ENCODE peak calls at places on chromosome 12, in six cellular contexts. One of them, this sample, is unnamed.

GRCh38 chr12:29104495-29104894 is 44.6 kb upstream of the FAR2 start:
- DNase-seq in heart right ventricle: no peak
- DNase-seq in sigmoid colon: no peak
- DNase-seq in fibroblast of mammary gland: no peak
- DNase-seq in HFF-Myc: no peak
- DNase-seq in progenitor cell of endocrine pancreas: no peak
- DNase-seq in this sample: no peak

GRCh38 chr12:124150176-124150575 is 144.7 kb upstream of the RFLNA start:
- DNase-seq in sigmoid colon: no peak
- DNase-seq in fibroblast of mammary gland: no peak
- DNase-seq in heart right ventricle: no peak
- DNase-seq in progenitor cell of endocrine pancreas: no peak
- DNase-seq in HFF-Myc: no peak
- DNase-seq in this sample: no peak

GRCh38 chr12:124388679-124389536 is 94.0 kb downstream of the RFLNA start:
- DNase-seq in fibroblast of mammary gland: peak
- DNase-seq in sigmoid colon: peak
- DNase-seq in heart right ventricle: peak
- DNase-seq in HFF-Myc: no peak
- DNase-seq in progenitor cell of endocrine pancreas: peak
- DNase-seq in this sample: peak

GRCh38 chr12:82818276-82819035 is 131.8 kb downstream of the TMTC2 start:
- DNase-seq in sigmoid colon: no peak
- DNase-seq in progenitor cell of endocrine pancreas: no peak
- DNase-seq in heart right ventricle: no peak
- DNase-seq in HFF-Myc: no peak
- DNase-seq in fibroblast of mammary gland: peak
- DNase-seq in this sample: no peak

GRCh38 chr12:106498056-106498455 is 84.7 kb upstream of the RFX4 start:
- DNase-seq in sigmoid colon: no peak
- DNase-seq in progenitor cell of endocrine pancreas: no peak
- DNase-seq in heart right ventricle: peak
- DNase-seq in fibroblast of mammary gland: no peak
- DNase-seq in HFF-Myc: no peak
- DNase-seq in this sample: peak

GRCh38 chr12:5478081-5478706 is 46.3 kb downstream of the NTF3 start:
- DNase-seq in fibroblast of mammary gland: no peak
- DNase-seq in sigmoid colon: no peak
- DNase-seq in heart right ventricle: no peak
- DNase-seq in HFF-Myc: no peak
- DNase-seq in progenitor cell of endocrine pancreas: no peak
- DNase-seq in this sample: no peak

GRCh38 chr12:25866586-25867378 is 91.7 kb upstream of the RASSF8 start:
- DNase-seq in sigmoid colon: no peak
- DNase-seq in heart right ventricle: no peak
- DNase-seq in fibroblast of mammary gland: no peak
- DNase-seq in HFF-Myc: no peak
- DNase-seq in progenitor cell of endocrine pancreas: no peak
- DNase-seq in this sample: no peak

GRCh38 chr12:123058980-123059379 is 78.5 kb downstream of the ARL6IP4 start:
- DNase-seq in progenitor cell of endocrine pancreas: no peak
- DNase-seq in sigmoid colon: no peak
- DNase-seq in fibroblast of mammary gland: peak
- DNase-seq in heart right ventricle: no peak
- DNase-seq in HFF-Myc: peak
- DNase-seq in this sample: no peak

GRCh38 chr12:11812558-11813421 is 163.3 kb downstream of the ETV6 start:
- DNase-seq in HFF-Myc: no peak
- DNase-seq in progenitor cell of endocrine pancreas: peak
- DNase-seq in heart right ventricle: peak
- DNase-seq in sigmoid colon: no peak
- DNase-seq in fibroblast of mammary gland: no peak
- DNase-seq in this sample: peak

GRCh38 chr12:121579190-121579791 is 1.5 kb downstream of the KDM2B start:
- DNase-seq in HFF-Myc: no peak
- DNase-seq in progenitor cell of endocrine pancreas: peak
- DNase-seq in heart right ventricle: peak
- DNase-seq in fibroblast of mammary gland: no peak
- DNase-seq in sigmoid colon: peak
- DNase-seq in this sample: peak

GRCh38 chr12:14514154-14514842 is 53.4 kb downstream of the PLBD1 start:
- DNase-seq in HFF-Myc: peak
- DNase-seq in fibroblast of mammary gland: peak
- DNase-seq in progenitor cell of endocrine pancreas: peak
- DNase-seq in heart right ventricle: no peak
- DNase-seq in sigmoid colon: no peak
- DNase-seq in this sample: no peak

GRCh38 chr12:110704750-110705149 is 15.8 kb upstream of the HVCN1 start:
- DNase-seq in HFF-Myc: no peak
- DNase-seq in fibroblast of mammary gland: no peak
- DNase-seq in progenitor cell of endocrine pancreas: peak
- DNase-seq in heart right ventricle: no peak
- DNase-seq in sigmoid colon: no peak
- DNase-seq in this sample: no peak

GRCh38 chr12:54357802-54358619 is 6.3 kb downstream of the GPR84 start:
- DNase-seq in fibroblast of mammary gland: peak
- DNase-seq in HFF-Myc: no peak
- DNase-seq in progenitor cell of endocrine pancreas: no peak
- DNase-seq in sigmoid colon: no peak
- DNase-seq in heart right ventricle: no peak
- DNase-seq in this sample: no peak

GRCh38 chr12:25151476-25151875 is 43.5 kb downstream of the DNAI7 start:
- DNase-seq in progenitor cell of endocrine pancreas: no peak
- DNase-seq in HFF-Myc: peak
- DNase-seq in sigmoid colon: peak
- DNase-seq in fibroblast of mammary gland: peak
- DNase-seq in heart right ventricle: no peak
- DNase-seq in this sample: peak

GRCh38 chr12:9870311-9870866 is 1.2 kb upstream of the CLEC2B start:
- DNase-seq in sigmoid colon: no peak
- DNase-seq in fibroblast of mammary gland: peak
- DNase-seq in heart right ventricle: no peak
- DNase-seq in HFF-Myc: no peak
- DNase-seq in progenitor cell of endocrine pancreas: no peak
- DNase-seq in this sample: no peak

GRCh38 chr12:106455100-106455499 is 97.6 kb downstream of the POLR3B start:
- DNase-seq in fibroblast of mammary gland: no peak
- DNase-seq in heart right ventricle: no peak
- DNase-seq in progenitor cell of endocrine pancreas: no peak
- DNase-seq in sigmoid colon: no peak
- DNase-seq in HFF-Myc: no peak
- DNase-seq in this sample: no peak

GRCh38 chr12:78260976-78261375 is 430.3 kb downstream of the NAV3 start:
- DNase-seq in heart right ventricle: no peak
- DNase-seq in HFF-Myc: no peak
- DNase-seq in progenitor cell of endocrine pancreas: no peak
- DNase-seq in sigmoid colon: no peak
- DNase-seq in fibroblast of mammary gland: no peak
- DNase-seq in this sample: no peak

GRCh38 chr12:91432079-91432478 is 249.5 kb upstream of the DCN start:
- DNase-seq in progenitor cell of endocrine pancreas: no peak
- DNase-seq in heart right ventricle: no peak
- DNase-seq in HFF-Myc: no peak
- DNase-seq in sigmoid colon: no peak
- DNase-seq in fibroblast of mammary gland: peak
- DNase-seq in this sample: no peak

GRCh38 chr12:81591256-81591655 is 167.9 kb downstream of the PPFIA2 start:
- DNase-seq in heart right ventricle: no peak
- DNase-seq in fibroblast of mammary gland: no peak
- DNase-seq in sigmoid colon: no peak
- DNase-seq in progenitor cell of endocrine pancreas: no peak
- DNase-seq in HFF-Myc: no peak
- DNase-seq in this sample: no peak

GRCh38 chr12:54371328-54372112 is 7.2 kb upstream of the GPR84 start:
- DNase-seq in heart right ventricle: peak
- DNase-seq in fibroblast of mammary gland: no peak
- DNase-seq in progenitor cell of endocrine pancreas: no peak
- DNase-seq in HFF-Myc: no peak
- DNase-seq in sigmoid colon: peak
- DNase-seq in this sample: no peak

GRCh38 chr12:66647034-66647691 is 31.7 kb downstream of the GRIP1 start:
- DNase-seq in HFF-Myc: peak
- DNase-seq in progenitor cell of endocrine pancreas: no peak
- DNase-seq in sigmoid colon: no peak
- DNase-seq in fibroblast of mammary gland: peak
- DNase-seq in heart right ventricle: no peak
- DNase-seq in this sample: no peak

GRCh38 chr12:25058619-25059018 is 109.7 kb upstream of the BCAT1 start:
- DNase-seq in progenitor cell of endocrine pancreas: no peak
- DNase-seq in sigmoid colon: no peak
- DNase-seq in HFF-Myc: no peak
- DNase-seq in fibroblast of mammary gland: no peak
- DNase-seq in heart right ventricle: no peak
- DNase-seq in this sample: no peak

GRCh38 chr12:42255875-42256261 is 17.8 kb upstream of the YAF2 start:
- DNase-seq in progenitor cell of endocrine pancreas: no peak
- DNase-seq in fibroblast of mammary gland: no peak
- DNase-seq in sigmoid colon: no peak
- DNase-seq in heart right ventricle: no peak
- DNase-seq in HFF-Myc: no peak
- DNase-seq in this sample: no peak

GRCh38 chr12:15728118-15728598 is 61.0 kb downstream of the EPS8 start:
- DNase-seq in sigmoid colon: no peak
- DNase-seq in progenitor cell of endocrine pancreas: no peak
- DNase-seq in heart right ventricle: no peak
- DNase-seq in fibroblast of mammary gland: peak
- DNase-seq in HFF-Myc: peak
- DNase-seq in this sample: no peak

GRCh38 chr12:52083638-52083996 is 4.1 kb downstream of the SMIM41 start:
- DNase-seq in HFF-Myc: no peak
- DNase-seq in fibroblast of mammary gland: no peak
- DNase-seq in heart right ventricle: no peak
- DNase-seq in sigmoid colon: no peak
- DNase-seq in progenitor cell of endocrine pancreas: no peak
- DNase-seq in this sample: no peak
- TF ChIP-seq CTCF in HFF-Myc: no peak
- TF ChIP-seq CTCF in fibroblast of mammary gland: no peak
- TF ChIP-seq CTCF in heart right ventricle: no peak
- TF ChIP-seq CTCF in sigmoid colon: no peak
- TF ChIP-seq CTCF in progenitor cell of endocrine pancreas: no peak
- TF ChIP-seq CTCF in this sample: no peak

GRCh38 chr12:71752887-71753286 is 1.8 kb upstream of the RAB21 start:
- DNase-seq in heart right ventricle: no peak
- DNase-seq in fibroblast of mammary gland: no peak
- DNase-seq in sigmoid colon: no peak
- DNase-seq in HFF-Myc: no peak
- DNase-seq in progenitor cell of endocrine pancreas: no peak
- DNase-seq in this sample: no peak

GRCh38 chr12:71759941-71760340 is 5.3 kb downstream of the RAB21 start:
- DNase-seq in heart right ventricle: no peak
- DNase-seq in sigmoid colon: no peak
- DNase-seq in HFF-Myc: no peak
- DNase-seq in fibroblast of mammary gland: no peak
- DNase-seq in progenitor cell of endocrine pancreas: no peak
- DNase-seq in this sample: no peak

GRCh38 chr12:71755146-71755892 is 656 bp downstream of the RAB21 start:
- DNase-seq in HFF-Myc: no peak
- DNase-seq in fibroblast of mammary gland: peak
- DNase-seq in progenitor cell of endocrine pancreas: no peak
- DNase-seq in sigmoid colon: peak
- DNase-seq in heart right ventricle: no peak
- DNase-seq in this sample: peak

GRCh38 chr12:71756054-71756675 is 1.5 kb downstream of the RAB21 start:
- DNase-seq in fibroblast of mammary gland: peak
- DNase-seq in HFF-Myc: no peak
- DNase-seq in progenitor cell of endocrine pancreas: no peak
- DNase-seq in heart right ventricle: no peak
- DNase-seq in sigmoid colon: no peak
- DNase-seq in this sample: no peak

DNA sequence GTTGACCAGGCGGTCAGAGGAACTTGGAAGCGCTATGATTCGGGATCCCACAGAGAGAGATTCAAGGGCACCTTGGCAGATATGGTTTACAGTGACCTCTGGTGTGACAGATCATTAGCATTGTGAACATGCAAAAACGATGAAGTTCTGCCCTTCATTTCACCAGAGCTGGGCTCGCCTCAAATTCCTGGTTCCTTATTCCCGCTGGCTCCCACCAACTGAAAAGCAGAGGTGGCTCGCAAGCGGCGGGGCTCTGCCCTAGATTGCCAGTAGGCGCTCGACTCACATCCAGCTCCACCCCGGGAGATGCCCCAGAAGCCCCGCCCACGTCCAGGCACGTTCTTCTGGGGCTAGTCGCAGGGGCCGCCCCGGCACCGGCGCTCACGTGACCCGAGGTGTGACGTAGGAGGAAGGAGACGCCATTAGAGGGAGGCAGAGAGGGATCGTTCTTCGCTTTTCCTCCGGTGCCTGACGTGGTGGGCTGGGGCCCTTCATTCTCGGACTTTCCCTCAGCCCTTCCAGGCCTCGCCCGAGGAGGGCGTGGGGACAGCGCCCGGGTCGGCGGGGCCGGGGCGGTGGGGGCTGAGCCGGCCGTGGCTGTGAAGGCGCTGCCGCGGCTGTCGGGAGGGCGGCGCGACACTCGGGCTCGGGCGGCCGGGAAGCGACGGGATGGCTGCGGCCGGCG is at the start of gene RAB21:
- DNase-seq in progenitor cell of endocrine pancreas: peak
- DNase-seq in heart right ventricle: peak
- DNase-seq in fibroblast of mammary gland: peak
- DNase-seq in sigmoid colon: peak
- DNase-seq in HFF-Myc: peak
- DNase-seq in this sample: peak
- TF ChIP-seq CTCF in progenitor cell of endocrine pancreas: peak
- TF ChIP-seq CTCF in heart right ventricle: peak
- TF ChIP-seq CTCF in fibroblast of mammary gland: peak
- TF ChIP-seq CTCF in sigmoid colon: peak
- TF ChIP-seq CTCF in HFF-Myc: peak
- TF ChIP-seq CTCF in this sample: no peak

GRCh38 chr12:94203181-94203546 is 54.8 kb downstream of the PLXNC1 start:
- DNase-seq in heart right ventricle: no peak
- DNase-seq in progenitor cell of endocrine pancreas: no peak
- DNase-seq in HFF-Myc: no peak
- DNase-seq in fibroblast of mammary gland: no peak
- DNase-seq in sigmoid colon: no peak
- DNase-seq in this sample: no peak
- TF ChIP-seq CTCF in heart right ventricle: no peak
- TF ChIP-seq CTCF in progenitor cell of endocrine pancreas: no peak
- TF ChIP-seq CTCF in HFF-Myc: no peak
- TF ChIP-seq CTCF in fibroblast of mammary gland: no peak
- TF ChIP-seq CTCF in sigmoid colon: no peak
- TF ChIP-seq CTCF in this sample: no peak

GRCh38 chr12:108690191-108690518 is 41.2 kb downstream of the CORO1C start:
- DNase-seq in heart right ventricle: no peak
- DNase-seq in progenitor cell of endocrine pancreas: no peak
- DNase-seq in HFF-Myc: no peak
- DNase-seq in fibroblast of mammary gland: no peak
- DNase-seq in sigmoid colon: no peak
- DNase-seq in this sample: no peak

GRCh38 chr12:108690799-108691153 is 40.5 kb downstream of the CORO1C start:
- DNase-seq in progenitor cell of endocrine pancreas: no peak
- DNase-seq in HFF-Myc: no peak
- DNase-seq in fibroblast of mammary gland: no peak
- DNase-seq in heart right ventricle: no peak
- DNase-seq in sigmoid colon: no peak
- DNase-seq in this sample: no peak

GRCh38 chr12:108691995-108692808 is 39.1 kb downstream of the CORO1C start:
- DNase-seq in progenitor cell of endocrine pancreas: no peak
- DNase-seq in sigmoid colon: peak
- DNase-seq in HFF-Myc: no peak
- DNase-seq in heart right ventricle: peak
- DNase-seq in fibroblast of mammary gland: no peak
- DNase-seq in this sample: no peak

GRCh38 chr12:108691154-108691994 is 39.9 kb downstream of the CORO1C start:
- DNase-seq in progenitor cell of endocrine pancreas: peak
- DNase-seq in HFF-Myc: peak
- DNase-seq in fibroblast of mammary gland: peak
- DNase-seq in sigmoid colon: peak
- DNase-seq in heart right ventricle: peak
- DNase-seq in this sample: peak

GRCh38 chr12:108689314-108690190 is 41.8 kb downstream of the CORO1C start:
- DNase-seq in HFF-Myc: no peak
- DNase-seq in heart right ventricle: no peak
- DNase-seq in fibroblast of mammary gland: peak
- DNase-seq in progenitor cell of endocrine pancreas: no peak
- DNase-seq in sigmoid colon: peak
- DNase-seq in this sample: no peak
- TF ChIP-seq CTCF in HFF-Myc: no peak
- TF ChIP-seq CTCF in heart right ventricle: peak
- TF ChIP-seq CTCF in fibroblast of mammary gland: peak
- TF ChIP-seq CTCF in progenitor cell of endocrine pancreas: no peak
- TF ChIP-seq CTCF in sigmoid colon: no peak
- TF ChIP-seq CTCF in this sample: no peak